ENCODE peak calls at places on chromosomes 16 and 17, in four cellular contexts. N is K562, W is GM12878, A is HepG2. B is an unnamed sample.

GRCh38 chr16:10876799-10877341 is at the start of gene CIITA:
- DNase-seq in W (peak; percentile 97), A (no peak), N (peak; percentile 44), B (no peak)

GRCh38 chr17:10666921-10667320 is 9.8 kb upstream of the MYH3 start:
- DNase-seq in W (no peak), A (no peak), N (no peak), B (no peak)

GRCh38 chr16:12155235-12155634 is 178.7 kb downstream of the SNX29 start:
- DNase-seq in A (no peak), W (no peak), N (no peak), B (no peak)

GRCh38 chr16:68246671-68247070 is 1.5 kb downstream of the PLA2G15 start:
- DNase-seq in W (no peak), A (no peak), N (peak; percentile 54), B (no peak)

GRCh38 chr17:62860962-62861873 is 53.1 kb upstream of the MARCHF10 start:
- DNase-seq in N (no peak), A (no peak), W (no peak), B (no peak)

GRCh38 chr17:34068506-34069035 is 186.5 kb upstream of the CCL2 start:
- DNase-seq in W (no peak), N (no peak), A (no peak), B (no peak)

GRCh38 chr17:27563532-27563931 is 67.5 kb upstream of the LGALS9 start:
- DNase-seq in A (no peak), W (no peak), N (no peak), B (no peak)

GRCh38 chr17:48990882-48991357 is 6.3 kb upstream of the IGF2BP1 start:
- DNase-seq in N (peak; percentile 69), A (no peak), W (no peak), B (no peak)

GRCh38 chr16:8998114-8998513 is 34.4 kb upstream of the USP7 start:
- DNase-seq in N (no peak), A (no peak), W (no peak), B (no peak)

GRCh38 chr17:82595893-82596292 is 52.4 kb downstream of the WDR45B start:
- DNase-seq in N (no peak), A (no peak), W (no peak), B (no peak)

GRCh38 chr16:79449067-79449466 is 151.5 kb downstream of the MAF start:
- DNase-seq in A (no peak), N (no peak), W (no peak), B (no peak)

GRCh38 chr16:85370881-85371651 is 242.1 kb upstream of the GSE1 start:
- DNase-seq in A (no peak), N (peak; percentile 60), W (no peak), B (no peak)

GRCh38 chr17:48767263-48767774 is 38.8 kb upstream of the HOXB13 start:
- DNase-seq in A (no peak), N (no peak), W (no peak), B (peak; percentile 13)

GRCh38 chr16:69553332-69553731 is 12.4 kb upstream of the NFAT5 start:
- DNase-seq in A (no peak), W (no peak), N (no peak), B (no peak)

GRCh38 chr17:2485543-2485942 is 26.1 kb downstream of the METTL16 start:
- DNase-seq in A (peak; percentile 61), N (no peak), W (no peak), B (no peak)

GRCh38 chr17:38885044-38885727 is 15.3 kb downstream of the LASP1 start:
- DNase-seq in W (no peak), N (no peak), A (peak; percentile 52), B (no peak)

GRCh38 chr17:9192010-9192409 is 170.7 kb downstream of the NTN1 start:
- DNase-seq in N (no peak), W (no peak), A (no peak), B (no peak)

GRCh38 chr17:45247429-45248131 is 14.3 kb downstream of the SPATA32 start:
- DNase-seq in N (peak; percentile 98), A (peak; percentile 89), W (peak; percentile 78), B (peak; percentile 91)

GRCh38 chr17:879546-879945 is 97.4 kb downstream of the MRM3 start:
- DNase-seq in A (peak; percentile 45), W (peak; percentile 5), N (peak; percentile 76), B (peak; percentile 66)

GRCh38 chr16:61042736-61043135 is 993.5 kb downstream of the CDH8 start:
- DNase-seq in W (no peak), N (no peak), A (no peak), B (no peak)

GRCh38 chr17:55391244-55391757 is 30.3 kb downstream of the MMD start:
- DNase-seq in W (no peak), A (no peak), N (no peak), B (no peak)

GRCh38 chr17:40884708-40885512 is at the start of gene KRT20:
- DNase-seq in N (no peak), A (no peak), W (no peak), B (no peak)

GRCh38 chr17:35953720-35954119 is 10.2 kb upstream of the LYZL6 start:
- DNase-seq in N (no peak), W (no peak), A (no peak), B (no peak)

GRCh38 chr16:27867122-27868110 is 196.1 kb downstream of the GSG1L start:
- DNase-seq in W (no peak), N (peak; percentile 93), A (peak; percentile 78), B (peak; percentile 95)

GRCh38 chr17:76472258-76472645 is 4.8 kb downstream of the AANAT start:
- DNase-seq in N (no peak), A (no peak), W (no peak), B (no peak)

GRCh38 chr17:11278186-11278983 is 37.4 kb downstream of the SHISA6 start:
- DNase-seq in N (no peak), A (no peak), W (no peak), B (no peak)

GRCh38 chr17:62787358-62787757 is 20.8 kb downstream of the MARCHF10 start:
- DNase-seq in N (no peak), A (no peak), W (no peak), B (no peak)

GRCh38 chr16:78596348-78596995 is 497.0 kb downstream of the WWOX start:
- DNase-seq in A (no peak), N (no peak), W (no peak), B (no peak)

GRCh38 chr16:83475108-83475507 is 332.7 kb upstream of the HSBP1 start:
- DNase-seq in W (no peak), A (no peak), N (peak; percentile 13), B (no peak)

GRCh38 chr16:22938647-22939046 is 124.7 kb downstream of the HS3ST2 start:
- DNase-seq in N (no peak), W (no peak), A (no peak), B (no peak)

GRCh38 chr16:11440657-11441012 is 95.4 kb downstream of the RMI2 start:
- DNase-seq in W (no peak), N (no peak), A (no peak), B (no peak)

GRCh38 chr17:37507108-37507507 is 17.4 kb downstream of the DUSP14 start:
- DNase-seq in W (no peak), N (no peak), A (no peak), B (no peak)

GRCh38 chr16:4070936-4071335 is 45.3 kb downstream of the ADCY9 start:
- DNase-seq in W (no peak), N (no peak), A (no peak), B (no peak)

GRCh38 chr16:19346335-19346922 is 60.9 kb downstream of the CLEC19A start:
- DNase-seq in A (no peak), N (no peak), W (no peak), B (no peak)

GRCh38 chr16:23423496-23424049 is 29.4 kb downstream of the COG7 start:
- DNase-seq in A (peak; percentile 21), W (no peak), N (no peak), B (no peak)

GRCh38 chr17:64073771-64074703 is 53.6 kb upstream of the ICAM2 start:
- DNase-seq in W (peak; percentile 62), A (no peak), N (no peak), B (no peak)
- TF ChIP-seq FOXM1 in W (no peak), A (no peak), N (no peak), B (no peak)

DNA sequence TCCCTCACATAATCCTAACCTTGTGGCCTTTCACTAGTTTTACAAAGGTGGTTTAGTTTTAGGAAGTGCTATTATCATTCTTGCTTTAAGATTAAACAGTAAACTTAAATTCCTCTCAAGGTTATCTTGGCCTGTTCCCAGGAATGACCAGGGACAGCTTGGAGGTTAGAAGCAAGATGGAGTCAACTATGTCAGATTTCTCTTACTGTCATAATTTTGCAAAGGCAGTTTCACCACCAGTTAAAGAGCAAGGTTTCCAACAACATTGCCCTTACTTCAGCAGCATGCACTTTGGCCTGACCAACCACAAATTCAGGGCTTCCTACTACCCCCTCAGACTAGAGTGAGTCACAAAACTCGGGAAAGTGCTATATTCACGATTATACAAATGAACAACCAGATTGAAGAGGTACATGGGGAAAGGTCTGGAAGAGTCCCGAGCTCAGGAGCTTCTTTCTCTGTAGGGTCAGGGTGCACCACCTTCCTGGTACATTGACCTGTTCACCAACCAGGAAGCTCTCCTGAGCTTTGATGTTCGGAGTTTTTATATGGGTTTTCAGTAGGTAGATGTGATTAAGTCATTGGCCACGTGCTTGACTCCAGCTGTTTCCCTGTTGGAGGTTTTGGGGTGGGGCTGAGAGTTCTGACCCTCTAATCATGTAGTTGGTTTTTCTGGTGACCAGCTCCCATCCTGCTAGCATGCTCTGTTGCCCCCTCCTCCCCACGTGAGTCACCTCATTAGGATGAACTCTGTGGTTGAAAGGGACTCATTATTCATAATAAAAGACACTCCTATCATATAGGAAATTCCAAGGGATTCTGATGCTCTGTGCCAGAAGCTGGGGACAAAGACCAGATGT is 19.4 kb downstream of the RHOT1 start:
- DNase-seq in A (no peak), W (no peak), N (no peak), B (no peak)
- TF ChIP-seq SP1 in A (no peak), W (no peak), N (no peak), B (no peak)

GRCh38 chr17:17763136-17763535 is 73.7 kb downstream of the SREBF1 start:
- DNase-seq in A (no peak), W (no peak), N (no peak), B (no peak)
- TF ChIP-seq FOXM1 in A (no peak), W (no peak), N (no peak), B (no peak)

GRCh38 chr17:31510273-31511175 is 119.0 kb downstream of the RAB11FIP4 start:
- DNase-seq in W (no peak), A (no peak), N (no peak), B (no peak)

GRCh38 chr17:31509095-31509804 is 117.8 kb downstream of the RAB11FIP4 start:
- DNase-seq in W (no peak), A (no peak), N (peak; percentile 36), B (no peak)

GRCh38 chr17:31506517-31506916 is 115.0 kb downstream of the RAB11FIP4 start:
- DNase-seq in W (no peak), A (no peak), N (no peak), B (no peak)

GRCh38 chr17:31509805-31510177 is 118.3 kb downstream of the RAB11FIP4 start:
- DNase-seq in A (no peak), W (no peak), N (no peak), B (no peak)

GRCh38 chr17:31508310-31509094 is 117.0 kb downstream of the RAB11FIP4 start:
- DNase-seq in A (peak; percentile 32), W (peak; percentile 69), N (peak; percentile 86), B (no peak)
- TF ChIP-seq SP1 in A (no peak), W (no peak), N (no peak), B (no peak)

DNA sequence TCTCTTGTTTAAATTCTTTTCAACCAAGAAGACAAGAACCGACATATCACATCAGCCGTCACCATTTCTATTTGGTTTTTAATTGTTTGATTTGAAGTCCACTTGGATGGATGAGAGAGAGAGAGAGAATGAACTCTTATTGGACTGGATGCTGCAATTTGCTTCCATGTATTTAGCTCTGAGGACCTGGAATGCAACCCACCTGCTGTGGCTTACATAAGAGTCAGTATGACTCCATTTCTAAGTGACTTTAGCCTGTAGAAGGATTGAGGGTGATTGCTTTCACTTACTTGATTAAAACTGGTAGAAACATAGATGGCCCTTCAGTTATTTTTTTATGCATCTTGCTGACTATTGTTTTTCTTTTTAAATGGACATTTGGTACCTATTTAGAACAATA is 296.1 kb downstream of the CNTNAP4 start:
- DNase-seq in W (no peak), N (no peak), A (no peak), B (no peak)
- TF ChIP-seq FOXM1 in W (no peak), N (no peak), A (no peak), B (no peak)

B was measured in HEK293T.